ENCODE peak calls at places on chromosome 12, in six cellular contexts. J is H1, X is GM12891, Y is GM12878, E is HepG2, G is K562. P is an unnamed sample.

GRCh38 chr12:124379938-124380754 is 85.3 kb downstream of the RFLNA start:
- DNase-seq in J (no peak), X (no peak), Y (no peak), E (no peak), G (no peak), P (no peak)

GRCh38 chr12:69388371-69388770 is 28.8 kb downstream of the YEATS4 start:
- DNase-seq in J (no peak), X (no peak), Y (no peak), E (peak), G (no peak), P (no peak)

GRCh38 chr12:7989827-7990491 is 42.6 kb upstream of the FOXJ2 start:
- DNase-seq in J (no peak), X (no peak), Y (no peak), E (no peak), G (peak), P (no peak)

GRCh38 chr12:57864811-57865751 is 18.6 kb upstream of the CTDSP2 start:
- DNase-seq in J (no peak), X (peak), Y (no peak), E (no peak), G (peak), P (peak)

GRCh38 chr12:88448337-88448944 is 131.8 kb downstream of the KITLG start:
- DNase-seq in J (no peak), X (no peak), Y (no peak), E (no peak), G (no peak), P (no peak)

GRCh38 chr12:6735448-6736191 is 11.8 kb downstream of the COPS7A start:
- DNase-seq in J (no peak), X (peak), Y (no peak), E (peak), G (peak), P (no peak)

GRCh38 chr12:114955414-114956014 is 271.5 kb upstream of the TBX3 start:
- DNase-seq in J (no peak), X (no peak), Y (no peak), E (no peak), G (no peak), P (no peak)

GRCh38 chr12:2138871-2139308 is 86.1 kb downstream of the CACNA1C start:
- DNase-seq in J (no peak), X (no peak), Y (no peak), E (no peak), G (no peak), P (no peak)

GRCh38 chr12:115774148-115774905 is 503.2 kb downstream of the MED13L start:
- DNase-seq in J (no peak), X (no peak), Y (no peak), E (no peak), G (no peak), P (no peak)

GRCh38 chr12:21756699-21757098 is 17.8 kb downstream of the KCNJ8 start:
- DNase-seq in J (no peak), X (no peak), Y (no peak), E (no peak), G (no peak), P (no peak)

GRCh38 chr12:106902053-106902452 is 53.7 kb upstream of the TMEM263 start:
- DNase-seq in J (no peak), X (no peak), Y (no peak), E (no peak), G (no peak), P (no peak)

GRCh38 chr12:57112492-57113294 is 1.5 kb upstream of the STAT6 start:
- DNase-seq in J (no peak), X (no peak), Y (no peak), E (no peak), G (no peak), P (peak)

GRCh38 chr12:117189725-117190209 is 503 bp downstream of the FBXO21 start:
- DNase-seq in J (no peak), X (peak), Y (no peak), E (peak), G (peak), P (no peak)
- TF ChIP-seq POLR2A in J (no peak), X (no peak), Y (no peak), E (no peak), G (no peak), P (no peak)

GRCh38 chr12:3275171-3276041 is 198.2 kb downstream of the TSPAN9 start:
- DNase-seq in J (peak), X (peak), Y (no peak), E (peak), G (peak), P (peak)
- TF ChIP-seq POLR2AphosphoS5 in J (no peak), X (no peak), Y (no peak), E (no peak), G (no peak), P (no peak)

GRCh38 chr12:45298721-45299120 is 82.8 kb downstream of the ANO6 start:
- DNase-seq in J (no peak), X (no peak), Y (no peak), E (no peak), G (no peak), P (no peak)

GRCh38 chr12:45296046-45296586 is 80.2 kb downstream of the ANO6 start:
- DNase-seq in J (no peak), X (no peak), Y (no peak), E (peak), G (no peak), P (no peak)

GRCh38 chr12:45302621-45303020 is 86.7 kb downstream of the ANO6 start:
- DNase-seq in J (no peak), X (no peak), Y (no peak), E (no peak), G (no peak), P (no peak)

GRCh38 chr12:45303955-45304354 is 88.1 kb downstream of the ANO6 start:
- DNase-seq in J (no peak), X (no peak), Y (no peak), E (no peak), G (no peak), P (no peak)

GRCh38 chr12:45299132-45299692 is 83.3 kb downstream of the ANO6 start:
- DNase-seq in J (no peak), X (no peak), Y (no peak), E (no peak), G (peak), P (no peak)
- TF ChIP-seq TAF1 in J (no peak), X (no peak), Y (no peak), E (no peak), G (no peak), P (no peak)

DNA sequence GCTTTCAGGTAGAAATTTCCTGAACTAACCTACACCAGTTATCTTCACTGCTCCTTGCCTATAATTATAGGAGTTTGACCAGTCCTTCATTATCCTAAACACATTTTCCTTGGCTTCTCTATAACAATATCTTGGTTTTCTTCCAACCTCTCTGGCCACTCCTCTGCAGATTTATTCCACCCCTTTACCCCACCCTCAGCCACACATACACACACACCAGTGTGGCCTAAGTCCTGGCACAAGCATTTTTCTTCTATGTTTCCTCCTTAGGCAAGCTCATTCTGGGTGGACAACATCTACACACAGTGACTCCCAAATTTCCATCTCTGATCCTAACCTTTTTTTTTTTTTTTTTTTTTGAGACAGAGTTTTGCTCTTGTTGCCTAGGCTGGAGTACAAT is 25.1 kb downstream of the CDK17 start:
- DNase-seq in J (no peak), X (no peak), Y (no peak), E (no peak), G (no peak), P (no peak)
- TF ChIP-seq POLR2A in J (no peak), X (no peak), Y (no peak), E (no peak), G (no peak), P (no peak)

GRCh38 chr12:48182659-48183058 is 785 bp upstream of the CCDC184 start:
- DNase-seq in J (no peak), X (no peak), Y (no peak), E (no peak), G (no peak), P (no peak)

GRCh38 chr12:48185181-48185919 is 1.9 kb downstream of the CCDC184 start:
- DNase-seq in J (no peak), X (no peak), Y (no peak), E (no peak), G (no peak), P (no peak)

GRCh38 chr12:48184549-48184922 is 1.1 kb downstream of the CCDC184 start:
- DNase-seq in J (no peak), X (no peak), Y (no peak), E (no peak), G (no peak), P (no peak)

GRCh38 chr12:48183876-48184548 is 568 bp downstream of the CCDC184 start:
- DNase-seq in J (no peak), X (no peak), Y (no peak), E (no peak), G (no peak), P (no peak)

GRCh38 chr12:48183091-48183875 is at the start of gene CCDC184:
- DNase-seq in J (no peak), X (peak), Y (peak), E (no peak), G (peak), P (peak)
- TF ChIP-seq POLR2AphosphoS5 in J (no peak), X (no peak), Y (no peak), E (no peak), G (no peak), P (no peak)

DNA sequence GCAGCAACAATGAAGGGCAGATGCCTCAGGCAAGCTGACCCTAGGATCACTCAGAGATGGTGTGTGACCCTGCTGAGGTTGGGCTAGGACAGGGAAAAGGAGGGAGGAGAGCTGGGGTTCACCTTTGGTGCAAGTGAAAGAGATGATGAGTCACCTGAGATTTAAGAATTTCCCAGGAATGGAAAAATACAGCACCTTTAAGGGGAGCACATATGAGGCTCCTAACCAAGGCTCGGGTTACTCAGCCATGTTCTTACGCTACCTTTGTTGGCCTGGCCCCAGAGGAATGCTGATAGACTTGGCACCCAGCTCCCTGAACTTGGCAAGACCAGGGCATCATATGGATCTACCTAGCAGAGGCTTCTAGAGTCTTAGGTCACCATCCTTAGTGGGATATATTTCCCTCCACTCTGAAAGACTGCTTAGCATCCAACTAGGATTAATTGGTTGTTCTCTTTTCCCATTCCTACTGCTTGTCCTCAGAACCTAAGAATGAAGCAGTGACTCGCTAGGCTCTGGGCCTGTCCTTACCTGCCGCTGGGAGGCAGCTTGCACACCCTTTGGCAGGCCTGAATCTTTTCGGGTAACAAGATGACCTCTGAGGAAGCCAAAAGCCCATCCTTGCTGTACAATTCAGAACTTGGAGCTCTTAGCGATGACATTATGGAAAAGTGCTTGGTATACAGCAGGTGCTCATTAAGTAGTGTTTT is 4.0 kb upstream of the NAA25 start:
- DNase-seq in J (no peak), X (no peak), Y (no peak), E (no peak), G (no peak), P (no peak)
- TF ChIP-seq TAF1 in J (peak), X (no peak), Y (no peak), E (no peak), G (no peak), P (no peak)

GRCh38 chr12:104155711-104156555 is 17.9 kb upstream of the NFYB start:
- DNase-seq in J (no peak), X (no peak), Y (no peak), E (no peak), G (no peak), P (no peak)
- TF ChIP-seq POLR2A in J (no peak), X (no peak), Y (no peak), E (no peak), G (no peak), P (no peak)

GRCh38 chr12:109868182-109869051 is 11.9 kb downstream of the GLTP start:
- DNase-seq in J (no peak), X (no peak), Y (no peak), E (no peak), G (no peak), P (no peak)
- TF ChIP-seq POLR2AphosphoS5 in J (no peak), X (no peak), Y (no peak), E (no peak), G (no peak), P (no peak)

DNA sequence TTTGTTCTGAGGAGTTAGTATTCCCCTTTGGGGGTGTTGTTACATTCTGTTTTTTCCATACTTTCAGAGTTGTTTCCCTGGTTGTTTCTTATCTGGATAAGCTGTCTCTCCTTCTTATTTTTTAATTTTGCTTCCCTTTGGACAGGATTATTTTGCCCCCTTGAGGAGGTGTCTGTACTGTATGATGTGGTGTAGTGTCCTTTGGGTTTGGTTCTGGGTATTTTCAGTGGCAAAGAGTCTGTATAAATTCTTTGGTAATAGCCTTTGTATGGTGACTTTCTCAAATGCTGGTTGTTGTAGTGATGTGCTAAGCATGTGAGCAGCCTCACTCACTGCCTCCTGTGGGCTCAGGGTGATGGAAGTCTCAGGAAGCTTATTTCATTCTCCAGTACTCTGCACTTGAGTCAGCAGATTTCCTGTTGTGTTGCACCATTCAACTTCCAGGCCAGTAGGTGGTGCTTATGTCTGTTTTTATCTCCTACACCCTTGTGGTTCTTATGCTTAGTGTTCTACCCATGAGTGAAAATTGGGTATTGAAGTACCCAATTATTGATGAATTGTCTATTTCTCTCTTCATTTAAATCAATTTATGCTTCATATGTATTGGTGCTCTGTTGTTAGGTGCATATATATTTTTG is 103.3 kb upstream of the PMCH start:
- DNase-seq in J (no peak), X (no peak), Y (peak), E (peak), G (peak), P (no peak)
- TF ChIP-seq TAF1 in J (no peak), X (no peak), Y (no peak), E (no peak), G (no peak), P (no peak)

P was measured in GM12892.